ENCODE peak calls at places on chromosomes 7 and 10, in ten cellular contexts. R is OCI-LY7, J is cardiac fibroblast, V is fibroblast of pulmonary artery, Y is stomach, O is heart left ventricle, W is PC-9, Z is body of pancreas, D is neural progenitor cell, U is ovary. B is an unnamed sample.

GRCh38 chr10:104449402-104449801 is 95.8 kb downstream of the CFAP58 start:
- DNase-seq in D (peak), V (no peak), Z (no peak), J (no peak), U (no peak), R (no peak), W (no peak), Y (no peak), O (no peak), B (no peak)

GRCh38 chr7:136023134-136023869 is 46.1 kb upstream of the MTPN start:
- DNase-seq in V (no peak), D (no peak), R (no peak), U (no peak), W (no peak), Z (no peak), J (no peak), Y (no peak), O (no peak), B (no peak)

GRCh38 chr7:44132039-44132438 is 8.7 kb upstream of the POLD2 start:
- DNase-seq in V (peak), Z (no peak), O (peak), R (no peak), D (no peak), W (no peak), U (no peak), J (peak), Y (no peak), B (no peak)

GRCh38 chr10:100568937-100569336 is 33.2 kb downstream of the HIF1AN start:
- DNase-seq in W (no peak), U (no peak), J (no peak), O (no peak), Z (no peak), R (no peak), Y (no peak), V (no peak), D (no peak), B (no peak)

GRCh38 chr7:29865526-29865925 is 59.2 kb downstream of the WIPF3 start:
- DNase-seq in Y (peak), W (no peak), D (no peak), U (peak), V (peak), J (peak), Z (peak), R (no peak), O (peak), B (no peak)

GRCh38 chr7:24141876-24142509 is 142.0 kb upstream of the NPY start:
- DNase-seq in W (no peak), Z (no peak), V (no peak), J (no peak), O (no peak), U (no peak), Y (no peak), D (no peak), R (no peak), B (no peak)

GRCh38 chr10:109957092-109957797 is 33.9 kb upstream of the XPNPEP1 start:
- DNase-seq in J (no peak), Y (peak), U (no peak), W (no peak), D (no peak), Z (peak), V (no peak), R (peak), O (no peak), B (no peak)

GRCh38 chr7:64101126-64101942 is 56.1 kb downstream of the ZNF727 start:
- DNase-seq in Z (no peak), Y (no peak), J (no peak), W (no peak), O (no peak), D (no peak), R (no peak), U (no peak), V (no peak), B (no peak)

GRCh38 chr10:93309062-93309461 is 173.1 kb downstream of the MYOF start:
- DNase-seq in U (no peak), D (no peak), Z (no peak), V (peak), J (peak), Y (no peak), R (no peak), W (no peak), O (no peak), B (no peak)

GRCh38 chr7:35725280-35725680 is 30.3 kb upstream of the HERPUD2 start:
- DNase-seq in D (no peak), V (no peak), Z (peak), O (no peak), R (peak), J (no peak), Y (peak), W (no peak), U (no peak), B (no peak)

GRCh38 chr7:131600578-131600977 is 44.1 kb upstream of the PODXL start:
- DNase-seq in W (no peak), V (peak), Y (no peak), O (no peak), Z (no peak), J (peak), D (peak), U (no peak), R (no peak), B (no peak)

GRCh38 chr7:128838109-128838779 is 8.0 kb downstream of the FLNC start:
- DNase-seq in Z (no peak), R (no peak), W (no peak), V (no peak), J (no peak), Y (no peak), D (no peak), U (no peak), O (peak), B (no peak)

GRCh38 chr10:103265712-103266329 is 11.1 kb upstream of the INA start:
- DNase-seq in O (peak), W (no peak), R (peak), U (peak), D (peak), Z (peak), V (peak), J (peak), Y (peak), B (no peak)

GRCh38 chr7:95527033-95527775 is 41.5 kb downstream of the ASB4 start:
- DNase-seq in D (peak), Y (no peak), W (peak), J (peak), U (peak), R (peak), V (peak), O (peak), Z (peak), B (no peak)

GRCh38 chr7:128059143-128059975 is 28.1 kb upstream of the LRRC4 start:
- DNase-seq in W (no peak), D (peak), O (no peak), Z (no peak), R (peak), V (peak), J (peak), U (no peak), Y (no peak), B (no peak)

GRCh38 chr7:156735861-156736260 is 95.3 kb downstream of the RNF32 start:
- DNase-seq in D (no peak), V (peak), Z (no peak), R (no peak), U (no peak), J (no peak), O (no peak), Y (no peak), W (no peak), B (no peak)

GRCh38 chr10:33376476-33376875 is 42.0 kb upstream of the NRP1 start:
- DNase-seq in Z (no peak), O (no peak), J (no peak), D (no peak), V (no peak), R (no peak), U (no peak), W (no peak), Y (no peak), B (no peak)

GRCh38 chr10:29926649-29927048 is 132.7 kb downstream of the JCAD start:
- DNase-seq in J (peak), O (no peak), R (no peak), D (peak), W (no peak), V (peak), Z (no peak), U (no peak), Y (no peak), B (no peak)

GRCh38 chr10:109934958-109935793 is 11.9 kb upstream of the XPNPEP1 start:
- DNase-seq in J (peak), D (peak), W (peak), O (peak), R (no peak), Z (peak), V (peak), Y (no peak), U (no peak), B (no peak)

GRCh38 chr7:47535704-47536628 is 45.9 kb downstream of the TNS3 start:
- DNase-seq in O (no peak), Z (no peak), U (no peak), W (no peak), R (no peak), J (no peak), D (peak), Y (no peak), V (no peak), B (no peak)

GRCh38 chr10:74164641-74165529 is 13.9 kb downstream of the ADK start:
- DNase-seq in O (no peak), D (no peak), W (no peak), J (no peak), V (no peak), Y (no peak), U (no peak), Z (no peak), R (no peak), B (no peak)

GRCh38 chr10:89219512-89220218 is 12.5 kb upstream of the CH25H start:
- DNase-seq in R (no peak), O (no peak), U (no peak), Y (no peak), W (no peak), V (no peak), Z (no peak), D (no peak), J (no peak), B (no peak)

GRCh38 chr7:85828654-85829053 is 641.8 kb upstream of the SEMA3D start:
- DNase-seq in R (no peak), U (no peak), J (no peak), D (no peak), V (no peak), O (no peak), W (no peak), Z (no peak), Y (no peak), B (no peak)

GRCh38 chr7:142376356-142376997 is 118.6 kb upstream of the PRSS58 start:
- DNase-seq in J (no peak), Z (peak), Y (no peak), V (peak), U (no peak), W (no peak), D (no peak), R (no peak), O (no peak), B (no peak)

GRCh38 chr7:68504766-68505165 is 1093.5 kb upstream of the AUTS2 start:
- DNase-seq in R (no peak), W (no peak), Y (no peak), Z (no peak), U (no peak), O (no peak), V (no peak), D (no peak), J (no peak), B (no peak)

GRCh38 chr10:2839081-2839725 is 228.1 kb upstream of the PFKP start:
- DNase-seq in W (no peak), D (peak), O (no peak), V (peak), R (peak), Y (no peak), U (no peak), J (no peak), Z (peak), B (no peak)
- TF ChIP-seq CTCF in W (peak), D (peak), O (no peak), V (peak), R (peak), Y (no peak), U (no peak), J (peak), Z (peak), B (no peak)

GRCh38 chr10:61669161-61669755 is 6.5 kb downstream of the CABCOCO1 start:
- DNase-seq in J (peak), R (no peak), U (no peak), W (no peak), D (no peak), O (no peak), V (no peak), Z (no peak), Y (no peak), B (no peak)
- TF ChIP-seq CTCF in J (no peak), R (peak), U (no peak), W (no peak), D (no peak), O (no peak), V (peak), Z (no peak), Y (no peak), B (no peak)

GRCh38 chr10:73126343-73126742 is 16.1 kb downstream of the NUDT13 start:
- DNase-seq in J (no peak), W (no peak), V (no peak), U (no peak), D (no peak), Z (no peak), Y (no peak), O (no peak), R (no peak), B (no peak)
- TF ChIP-seq CTCF in J (no peak), W (no peak), V (no peak), U (no peak), D (no peak), Z (no peak), Y (no peak), O (no peak), R (no peak), B (no peak)

GRCh38 chr10:45427956-45428338 is 53.9 kb downstream of the ALOX5 start:
- DNase-seq in R (no peak), U (no peak), D (no peak), O (no peak), J (no peak), W (no peak), Y (no peak), Z (no peak), V (no peak), B (no peak)
- TF ChIP-seq CTCF in R (no peak), U (no peak), D (no peak), O (no peak), J (no peak), W (no peak), Y (no peak), Z (no peak), V (no peak), B (no peak)

DNA sequence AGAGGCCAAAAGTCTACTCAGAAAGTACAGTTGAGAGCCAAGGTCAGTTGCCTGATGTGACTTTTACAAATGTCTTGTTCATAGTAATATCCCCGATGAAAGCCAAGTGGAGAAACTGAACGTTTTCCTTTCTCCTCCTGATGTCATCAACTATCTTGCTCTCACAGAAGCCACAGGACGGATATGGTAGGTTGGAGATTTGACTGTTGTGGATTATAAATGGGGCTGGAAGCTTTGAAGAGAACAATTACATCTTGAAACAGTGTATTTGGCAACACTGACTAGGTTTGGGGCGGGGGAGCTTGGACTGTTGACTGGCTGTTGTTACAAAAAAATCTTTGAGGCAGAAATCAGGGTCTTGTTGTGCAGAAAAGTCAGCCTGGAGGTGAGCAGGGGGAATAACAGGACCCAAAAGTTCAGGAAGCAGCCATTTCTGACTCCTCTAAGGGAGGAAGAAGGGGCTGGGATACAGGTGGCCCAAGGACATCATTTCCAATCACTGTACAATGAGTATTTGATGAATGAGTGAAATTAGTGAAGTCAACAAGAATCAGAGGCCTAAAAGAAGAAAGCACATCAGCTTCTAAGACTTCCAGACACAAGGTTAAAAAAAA is 24.3 kb downstream of the PLEKHS1 start:
- DNase-seq in Z (no peak), D (no peak), R (no peak), U (no peak), Y (no peak), V (no peak), O (no peak), J (no peak), W (no peak), B (no peak)
- TF ChIP-seq CTCF in Z (no peak), D (peak), R (no peak), U (no peak), Y (no peak), V (no peak), O (no peak), J (no peak), W (no peak), B (no peak)

GRCh38 chr10:96511044-96511945 is 2.4 kb downstream of the TLL2 start:
- DNase-seq in V (peak), O (no peak), R (peak), U (no peak), Z (peak), J (peak), W (no peak), Y (peak), D (peak), B (no peak)
- TF ChIP-seq CTCF in V (peak), O (peak), R (peak), U (no peak), Z (peak), J (peak), W (peak), Y (peak), D (peak), B (no peak)

B was measured in activated B cell treated with CpG ODN at 0.5 μM for 24 hours.